ENCODE peak calls at places on chromosomes 1 and 21, in ten cellular contexts. C is GM23338, B is ascending aorta, Z is NB4, T is brain microvascular endothelial cell, V is left ventricle myocardium inferior, S is ovary, P is fibroblast of lung, K is PC-3, I is thoracic aorta. F is an unnamed sample.

GRCh38 chr1:172883387-172883791 is 167.4 kb downstream of the TNFSF18 start:
- DNase-seq in K (no peak), Z (no peak), S (no peak), V (no peak), B (no peak), T (peak; percentile 77), P (peak; percentile 77), C (no peak), I (no peak), F (peak; percentile 74)

GRCh38 chr1:53129891-53130597 is 12.4 kb downstream of the SLC1A7 start:
- DNase-seq in Z (no peak), T (no peak), P (no peak), K (no peak), V (no peak), I (no peak), S (peak; percentile 24), C (no peak), B (no peak), F (no peak)

GRCh38 chr1:191752342-191752741 is 405.9 kb upstream of the RGS18 start:
- DNase-seq in V (no peak), Z (peak; percentile 7), I (no peak), C (peak; percentile 4), S (no peak), B (no peak), T (no peak), K (no peak), P (no peak), F (no peak)

GRCh38 chr1:46184920-46185658 is 8.8 kb upstream of the P3R3URF start:
- DNase-seq in Z (no peak), P (no peak), V (no peak), C (no peak), K (no peak), S (no peak), T (no peak), B (no peak), I (no peak), F (no peak)

GRCh38 chr1:2135866-2136265 is 58.7 kb downstream of the FAAP20 start:
- DNase-seq in P (no peak), V (peak; percentile 11), S (no peak), T (no peak), K (no peak), I (no peak), C (no peak), B (no peak), Z (no peak), F (no peak)

GRCh38 chr1:111597433-111597832 is 22.2 kb upstream of the RAP1A start:
- DNase-seq in K (no peak), C (no peak), V (no peak), T (no peak), Z (no peak), B (no peak), S (no peak), I (no peak), P (no peak), F (no peak)

GRCh38 chr1:62613890-62614289 is 16.6 kb downstream of the ANGPTL3 start:
- DNase-seq in P (peak; percentile 48), T (no peak), K (peak; percentile 33), C (no peak), Z (no peak), S (no peak), V (no peak), I (no peak), B (no peak), F (peak; percentile 8)

GRCh38 chr1:67791261-67791660 is 42.0 kb downstream of the GNG12 start:
- DNase-seq in C (no peak), S (no peak), B (no peak), P (no peak), I (no peak), V (no peak), Z (no peak), T (peak; percentile 34), K (no peak), F (peak; percentile 30)

DNA sequence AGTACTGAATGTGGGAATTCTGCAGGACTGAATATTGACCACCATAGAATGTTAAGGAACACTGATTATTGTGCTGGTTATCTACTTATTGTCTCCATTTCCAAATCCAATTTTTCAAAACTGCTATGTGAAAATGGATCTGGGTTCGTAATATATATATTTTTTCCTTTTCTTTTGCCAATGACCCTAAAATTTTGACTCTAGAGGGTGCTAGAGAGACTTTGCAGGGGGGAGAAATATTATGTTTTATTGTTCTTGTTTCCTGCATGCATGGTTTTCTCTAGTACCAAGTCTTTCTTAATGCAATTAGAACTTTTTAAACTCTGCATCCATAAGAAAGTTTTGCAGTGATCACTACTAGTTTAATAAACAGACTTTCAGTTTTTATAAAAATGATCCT is 1256.9 kb downstream of the BRINP3 start:
- DNase-seq in K (peak; percentile 31), P (no peak), S (no peak), T (no peak), I (no peak), B (no peak), V (no peak), Z (peak; percentile 2), C (peak; percentile 6), F (peak; percentile 0)
- TF ChIP-seq CTCF in K (peak; percentile 59), P (peak; percentile 56), S (no peak), T (peak; percentile 47), I (no peak), B (no peak), V (no peak), Z (peak; percentile 27), C (no peak), F (no peak)

GRCh38 chr1:21046132-21046531 is 130.6 kb downstream of the EIF4G3 start:
- DNase-seq in P (no peak), S (no peak), K (no peak), T (no peak), B (no peak), C (no peak), V (no peak), I (no peak), Z (no peak), F (no peak)

GRCh38 chr1:21048462-21048861 is 128.2 kb downstream of the EIF4G3 start:
- DNase-seq in B (no peak), K (no peak), P (no peak), Z (no peak), I (no peak), C (peak; percentile 36), T (no peak), S (no peak), V (no peak), F (no peak)

GRCh38 chr1:21045351-21045750 is 131.3 kb downstream of the EIF4G3 start:
- DNase-seq in P (peak; percentile 68), K (no peak), C (no peak), I (no peak), S (no peak), Z (no peak), T (no peak), V (no peak), B (no peak), F (no peak)

DNA sequence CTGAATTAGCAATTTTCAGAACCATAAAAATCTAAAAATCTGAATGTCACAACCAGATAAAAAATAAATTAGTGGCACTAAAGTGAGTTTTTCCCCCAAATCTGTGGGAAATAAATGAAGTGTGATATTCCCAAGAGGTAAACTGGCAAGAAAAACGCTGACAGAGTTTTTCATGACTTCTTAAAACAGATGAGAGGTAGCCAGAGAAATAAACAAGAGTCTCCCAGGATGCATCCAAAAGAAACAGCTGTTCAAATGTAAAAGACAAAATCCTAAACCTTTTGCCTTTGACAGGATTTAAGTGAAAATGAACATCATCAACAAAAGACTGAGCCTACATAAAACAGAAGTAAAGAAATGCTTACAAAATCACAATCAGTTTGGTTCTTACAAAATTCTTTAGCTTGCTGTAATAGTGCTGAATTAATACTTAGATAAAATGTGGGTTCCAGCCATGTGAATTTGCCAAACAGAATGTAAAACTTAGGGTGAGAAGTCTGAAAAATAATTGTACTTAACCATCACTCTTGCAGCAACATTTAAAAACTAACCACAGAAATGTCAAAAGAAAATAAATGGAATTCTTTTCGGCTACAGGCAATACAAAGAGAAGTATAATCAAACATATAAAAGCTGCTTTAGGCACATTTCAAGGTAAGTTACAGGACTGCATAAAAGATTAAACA is 133.6 kb downstream of the EIF4G3 start:
- DNase-seq in T (peak; percentile 35), B (no peak), V (no peak), S (no peak), Z (no peak), C (no peak), I (no peak), K (no peak), P (peak; percentile 94), F (peak; percentile 61)
- H3K4me3 ChIP-seq in T (no peak overlapping the region), B (no peak overlapping the region), V (no peak overlapping the region), S (no peak overlapping the region), Z (no peak overlapping the region), C (no peak overlapping the region), I (no peak overlapping the region), K (no peak overlapping the region), P (no peak overlapping the region), F (no peak overlapping the region)

GRCh38 chr1:21176589-21177555 is at the start of gene EIF4G3:
- DNase-seq in P (peak; percentile 90), Z (peak; percentile 96), K (peak; percentile 99), S (peak; percentile 100), I (peak; percentile 94), V (peak; percentile 98), C (peak; percentile 99), B (peak; percentile 99), T (peak; percentile 94), F (peak; percentile 98)

GRCh38 chr1:21185221-21185731 is 8.6 kb upstream of the EIF4G3 start:
- DNase-seq in C (no peak), P (no peak), B (peak; percentile 22), V (no peak), S (no peak), Z (no peak), I (no peak), K (no peak), T (no peak), F (no peak)

GRCh38 chr1:21184266-21184665 is 7.6 kb upstream of the EIF4G3 start:
- DNase-seq in B (no peak), V (no peak), Z (peak; percentile 19), C (no peak), T (no peak), S (no peak), I (no peak), P (no peak), K (no peak), F (no peak)

GRCh38 chr1:21182181-21182711 is 5.5 kb upstream of the EIF4G3 start:
- DNase-seq in K (no peak), I (no peak), V (no peak), S (no peak), Z (no peak), C (no peak), T (no peak), B (no peak), P (no peak), F (peak; percentile 21)
- TF ChIP-seq CTCF in K (no peak), I (no peak), V (no peak), S (no peak), Z (no peak), C (no peak), T (no peak), B (no peak), P (no peak), F (no peak)

GRCh38 chr21:46661211-46661625 is 25.7 kb downstream of the PRMT2 start:
- DNase-seq in B (peak; percentile 75), I (no peak), Z (no peak), S (peak; percentile 85), T (peak; percentile 60), C (peak; percentile 89), K (no peak), V (peak; percentile 60), P (peak; percentile 80), F (peak; percentile 89)

GRCh38 chr21:46662765-46663500 is 27.5 kb downstream of the PRMT2 start:
- DNase-seq in Z (no peak), T (no peak), P (no peak), C (no peak), S (no peak), V (no peak), K (no peak), I (no peak), B (no peak), F (no peak)

GRCh38 chr21:46660505-46660904 is 25.0 kb downstream of the PRMT2 start:
- DNase-seq in B (no peak), Z (no peak), I (no peak), S (no peak), P (no peak), V (no peak), C (no peak), K (no peak), T (no peak), F (no peak)

GRCh38 chr21:46662367-46662654 is 26.8 kb downstream of the PRMT2 start:
- DNase-seq in K (no peak), P (no peak), I (no peak), Z (no peak), B (no peak), T (no peak), S (no peak), V (no peak), C (no peak), F (no peak)

GRCh38 chr21:46661627-46662366 is 26.3 kb downstream of the PRMT2 start:
- DNase-seq in B (no peak), S (peak; percentile 49), P (no peak), Z (no peak), T (no peak), C (peak; percentile 35), K (no peak), V (no peak), I (no peak), F (no peak)
- H3K4me3 ChIP-seq in B (peak overlapping the region; percentile 28), S (peak overlapping the region; percentile 14), P (no peak overlapping the region), Z (no peak overlapping the region), T (peak overlapping the region; percentile 35), C (peak overlapping the region; percentile 56), K (no peak overlapping the region), V (peak overlapping the region; percentile 58), I (peak overlapping the region; percentile 70), F (peak overlapping the region; percentile 21)